ENCODE peak calls at places on chromosomes 4 and X, in seven cellular contexts. V is EL; P is activated CD8-positive, alpha-beta memory T cell treated with anti-CD3 and anti-CD28 coated beads for 48 hours; A is M059J; N is sigmoid colon; B is pancreas; G is transverse colon. W is an unnamed sample.

GRCh38 chr4:56186808-56187523 is 200.3 kb downstream of the AASDH start:
- DNase-seq in V (no peak), P (no peak), A (no peak), N (no peak), B (no peak), G (no peak), W (no peak)

GRCh38 chrX:308821-309520 is 9.6 kb downstream of the GTPBP6 start:
- DNase-seq in V (no peak), P (no peak), A (no peak), N (peak; percentile 59), B (peak; percentile 28), G (no peak), W (no peak)

GRCh38 chrX:40003071-40003981 is 94.4 kb downstream of the BCOR start:
- DNase-seq in V (no peak), P (no peak), A (no peak), N (no peak), B (no peak), G (no peak), W (no peak)

GRCh38 chr4:165766018-165766417 is 107.0 kb upstream of the TLL1 start:
- DNase-seq in V (no peak), P (no peak), A (no peak), N (no peak), B (no peak), G (no peak), W (peak; percentile 93)

GRCh38 chrX:2829469-2830246 is 928 bp downstream of the GYG2 start:
- DNase-seq in V (no peak), P (no peak), A (no peak), N (no peak), B (peak; percentile 58), G (no peak), W (no peak)

GRCh38 chr4:98838977-98839618 is 89.8 kb downstream of the EIF4E start:
- DNase-seq in V (peak; percentile 21), P (no peak), A (peak; percentile 63), N (no peak), B (no peak), G (no peak), W (peak; percentile 27)

GRCh38 chr4:61199869-61200194 is 294 bp upstream of the ADGRL3 start:
- DNase-seq in V (no peak), P (no peak), A (no peak), N (no peak), B (no peak), G (no peak), W (no peak)

GRCh38 chrX:11446331-11446730 is 153.1 kb downstream of the AMELX start:
- DNase-seq in V (peak; percentile 60), P (no peak), A (peak; percentile 69), N (no peak), B (no peak), G (no peak), W (no peak)

GRCh38 chr4:40099010-40099409 is 42.4 kb downstream of the N4BP2 start:
- DNase-seq in V (no peak), P (no peak), A (no peak), N (no peak), B (no peak), G (no peak), W (no peak)

GRCh38 chr4:38413524-38414341 is 250.3 kb upstream of the KLF3 start:
- DNase-seq in V (no peak), P (no peak), A (no peak), N (no peak), B (no peak), G (no peak), W (peak; percentile 3)

GRCh38 chr4:722851-723360 is 17.3 kb downstream of the PCGF3 start:
- DNase-seq in V (no peak), P (no peak), A (no peak), N (no peak), B (no peak), G (no peak), W (no peak)

GRCh38 chrX:121649414-121649813 is 602.0 kb downstream of the GLUD2 start:
- DNase-seq in V (no peak), P (no peak), A (no peak), N (no peak), B (no peak), G (no peak), W (no peak)

GRCh38 chr4:184167576-184167975 is 50.1 kb downstream of the ENPP6 start:
- DNase-seq in V (no peak), P (no peak), A (no peak), N (no peak), B (no peak), G (peak; percentile 32), W (no peak)

GRCh38 chr4:1323280-1323634 is 23.8 kb upstream of the UVSSA start:
- DNase-seq in V (no peak), P (no peak), A (no peak), N (no peak), B (no peak), G (no peak), W (no peak)

GRCh38 chr4:8907596-8908205 is 36.1 kb upstream of the HMX1 start:
- DNase-seq in V (no peak), P (no peak), A (no peak), N (peak; percentile 29), B (peak; percentile 48), G (no peak), W (no peak)

GRCh38 chrX:131979116-131979515 is 44.0 kb upstream of the STK26 start:
- DNase-seq in V (no peak), P (no peak), A (no peak), N (no peak), B (no peak), G (no peak), W (peak; percentile 6)

GRCh38 chrX:2351999-2352995 is 148.5 kb downstream of the DHRSX start:
- DNase-seq in V (peak; percentile 96), P (no peak), A (peak; percentile 97), N (no peak), B (no peak), G (no peak), W (peak; percentile 23)

GRCh38 chrX:41333744-41333993 is 293 bp upstream of the DDX3X start:
- DNase-seq in V (peak; percentile 85), P (no peak), A (peak; percentile 89), N (peak; percentile 94), B (no peak), G (no peak), W (no peak)

GRCh38 chr4:58553679-58554078 is 1443.5 kb upstream of the IGFBP7 start:
- DNase-seq in V (no peak), P (no peak), A (no peak), N (no peak), B (no peak), G (no peak), W (no peak)

GRCh38 chr4:11514780-11515432 is 86.2 kb upstream of the HS3ST1 start:
- DNase-seq in V (no peak), P (no peak), A (no peak), N (no peak), B (no peak), G (no peak), W (peak; percentile 60)

GRCh38 chrX:46837543-46838481 is 969 bp downstream of the RP2 start:
- DNase-seq in V (peak; percentile 37), P (no peak), A (peak; percentile 71), N (no peak), B (no peak), G (no peak), W (peak; percentile 43)

GRCh38 chr4:1711055-1711905 is 839 bp downstream of the SLBP start:
- DNase-seq in V (peak; percentile 39), P (no peak), A (peak; percentile 52), N (peak; percentile 83), B (peak; percentile 80), G (peak; percentile 63), W (peak; percentile 65)

GRCh38 chr4:151804821-151805220 is 44.0 kb upstream of the GATB start:
- DNase-seq in V (peak; percentile 34), P (no peak), A (peak; percentile 52), N (no peak), B (no peak), G (no peak), W (no peak)

GRCh38 chr4:38583102-38583501 is 80.9 kb upstream of the KLF3 start:
- DNase-seq in V (no peak), P (no peak), A (no peak), N (no peak), B (no peak), G (no peak), W (no peak)

GRCh38 chr4:113423631-113424030 is 337.9 kb downstream of the CAMK2D start:
- DNase-seq in V (peak; percentile 64), P (no peak), A (peak; percentile 65), N (no peak), B (no peak), G (no peak), W (no peak)

GRCh38 chr4:8540072-8540471 is 40.1 kb upstream of the GPR78 start:
- DNase-seq in V (no peak), P (no peak), A (no peak), N (peak; percentile 27), B (peak; percentile 44), G (no peak), W (no peak)

GRCh38 chrX:38151426-38151825 is 69.2 kb downstream of the SRPX start:
- DNase-seq in V (peak; percentile 24), P (no peak), A (peak; percentile 54), N (no peak), B (no peak), G (no peak), W (no peak)

GRCh38 chrX:23861215-23861896 is 46.4 kb downstream of the APOO start:
- DNase-seq in V (no peak), P (no peak), A (no peak), N (no peak), B (no peak), G (no peak), W (no peak)

GRCh38 chr4:24527371-24527770 is 57.0 kb downstream of the DHX15 start:
- DNase-seq in V (no peak), P (no peak), A (no peak), N (no peak), B (no peak), G (no peak), W (no peak)

GRCh38 chr4:100189820-100190642 is at the start of gene DDIT4L:
- DNase-seq in V (peak; percentile 53), P (no peak), A (peak; percentile 47), N (peak; percentile 73), B (peak; percentile 76), G (peak; percentile 29), W (peak; percentile 42)

GRCh38 chr4:139958738-139959096 is 195.3 kb downstream of the MAML3 start:
- DNase-seq in V (no peak), P (no peak), A (no peak), N (no peak), B (no peak), G (no peak), W (peak; percentile 75)

GRCh38 chr4:129230836-129231235 is 134.9 kb downstream of the C4orf33 start:
- DNase-seq in V (no peak), P (no peak), A (no peak), N (no peak), B (no peak), G (no peak), W (no peak)

GRCh38 chr4:162782778-162783507 is 383.7 kb downstream of the NAF1 start:
- DNase-seq in V (no peak), P (no peak), A (no peak), N (no peak), B (no peak), G (no peak), W (no peak)

GRCh38 chr4:126705271-126705670 is 927.5 kb upstream of the INTU start:
- DNase-seq in V (peak; percentile 52), P (no peak), A (peak; percentile 43), N (no peak), B (no peak), G (no peak), W (no peak)

GRCh38 chrX:17464196-17464595 is 89.2 kb downstream of the NHS start:
- DNase-seq in V (peak; percentile 76), P (no peak), A (peak; percentile 92), N (no peak), B (no peak), G (no peak), W (no peak)